ENCODE peak calls at places on chromosomes 13 and 19, in six cellular contexts. S, W, L, J, D and I are unnamed samples.

GRCh38 chr13:74132152-74132767 is 1.9 kb downstream of the KLF12 start:
- DNase-seq in S (no peak), W (no peak), L (no peak), J (no peak), D (peak), I (no peak)

GRCh38 chr13:100600915-100601314 is 12.3 kb upstream of the GGACT start:
- DNase-seq in S (no peak), W (no peak), L (no peak), J (no peak), D (no peak), I (no peak)

GRCh38 chr13:51137250-51137649 is 26.2 kb upstream of the C13orf42 start:
- DNase-seq in S (no peak), W (no peak), L (no peak), J (no peak), D (no peak), I (no peak)

GRCh38 chr13:22428188-22428828 is 752.5 kb upstream of the SGCG start:
- DNase-seq in S (no peak), W (no peak), L (no peak), J (no peak), D (peak), I (no peak)

GRCh38 chr19:35715355-35715809 is 2.4 kb upstream of the KMT2B start:
- DNase-seq in S (peak), W (no peak), L (no peak), J (no peak), D (no peak), I (no peak)

GRCh38 chr19:40519352-40520322 is 52.8 kb downstream of the SPTBN4 start:
- DNase-seq in S (no peak), W (no peak), L (no peak), J (peak), D (peak), I (peak)

GRCh38 chr13:62697702-62698101 is 1282.1 kb upstream of the PCDH20 start:
- DNase-seq in S (no peak), W (no peak), L (no peak), J (no peak), D (no peak), I (no peak)

GRCh38 chr19:5628470-5628869 is 5.6 kb downstream of the SAFB start:
- DNase-seq in S (no peak), W (no peak), L (no peak), J (peak), D (no peak), I (no peak)

GRCh38 chr13:111472083-111472482 is 151.6 kb downstream of the TEX29 start:
- DNase-seq in S (peak), W (no peak), L (no peak), J (no peak), D (no peak), I (no peak)

GRCh38 chr13:42926043-42926442 is 66.0 kb downstream of the EPSTI1 start:
- DNase-seq in S (no peak), W (no peak), L (no peak), J (no peak), D (no peak), I (no peak)

GRCh38 chr13:31048521-31048920 is 113.2 kb downstream of the HSPH1 start:
- DNase-seq in S (no peak), W (no peak), L (no peak), J (no peak), D (no peak), I (no peak)

GRCh38 chr19:48896191-48896720 is 2.3 kb downstream of the TULP2 start:
- DNase-seq in S (no peak), W (no peak), L (no peak), J (peak), D (peak), I (no peak)

GRCh38 chr19:49859838-49860715 is 7.3 kb downstream of the PNKP start:
- DNase-seq in S (no peak), W (no peak), L (no peak), J (no peak), D (no peak), I (no peak)

GRCh38 chr13:97422118-97423054 is 11.6 kb upstream of the RAP2A start:
- DNase-seq in S (no peak), W (no peak), L (no peak), J (no peak), D (no peak), I (peak)

GRCh38 chr19:55567708-55568328 is 12.8 kb downstream of the ZNF579 start:
- DNase-seq in S (no peak), W (no peak), L (no peak), J (no peak), D (no peak), I (no peak)

GRCh38 chr19:45553464-45553863 is 31.1 kb downstream of the OPA3 start:
- DNase-seq in S (no peak), W (no peak), L (peak), J (no peak), D (no peak), I (no peak)

GRCh38 chr13:112532837-112533745 is 54.9 kb downstream of the TUBGCP3 start:
- DNase-seq in S (no peak), W (no peak), L (no peak), J (no peak), D (peak), I (no peak)

GRCh38 chr13:87344176-87344575 is 327.0 kb upstream of the SLITRK5 start:
- DNase-seq in S (no peak), W (no peak), L (no peak), J (no peak), D (no peak), I (no peak)

GRCh38 chr13:71621152-71622124 is 245.6 kb downstream of the DACH1 start:
- DNase-seq in S (no peak), W (no peak), L (no peak), J (no peak), D (peak), I (no peak)

GRCh38 chr19:294341-294818 is 3.2 kb upstream of the PLPP2 start:
- DNase-seq in S (no peak), W (no peak), L (no peak), J (peak), D (no peak), I (peak)

GRCh38 chr13:33228645-33229445 is 56.7 kb downstream of the STARD13 start:
- DNase-seq in S (no peak), W (peak), L (no peak), J (peak), D (peak), I (peak)

GRCh38 chr13:98761126-98761978 is 8.9 kb upstream of the SLC15A1 start:
- DNase-seq in S (no peak), W (peak), L (no peak), J (peak), D (peak), I (peak)